ENCODE peak calls at places on chromosomes 1 and 21, in five cellular contexts. J is ovary; G is activated T-cell treated with anti-CD3 and anti-CD28 coated beads for 24 hours; X is GM03348; Q is stimulated activated CD4-positive, alpha-beta T cell treated with anti-CD3 and anti-CD28 coated beads, TNF-alpha, amount 100 ng/mL, for 1 hour. H is an unnamed sample.

GRCh38 chr1:88917321-88918025 is 26.1 kb upstream of the GTF2B start:
- DNase-seq in J (no peak), G (no peak), X (no peak), Q (no peak), H (no peak)

GRCh38 chr1:210292276-210292851 is 36.3 kb upstream of the HHAT start:
- DNase-seq in J (peak; percentile 67), G (peak; percentile 21), X (peak; percentile 59), Q (no peak), H (peak; percentile 1)

GRCh38 chr1:235011064-235011598 is 117.5 kb downstream of the TOMM20 start:
- DNase-seq in J (no peak), G (peak; percentile 49), X (no peak), Q (peak; percentile 22), H (no peak)

GRCh38 chr1:112515311-112516009 is 6.7 kb downstream of the WNT2B start:
- DNase-seq in J (no peak), G (no peak), X (peak; percentile 78), Q (no peak), H (no peak)

GRCh38 chr1:65147424-65148177 is 402 bp upstream of the AK4 start:
- DNase-seq in J (peak; percentile 50), G (no peak), X (peak; percentile 84), Q (no peak), H (no peak)

GRCh38 chr1:42181687-42182086 is 17.1 kb upstream of the GUCA2A start:
- DNase-seq in J (no peak), G (no peak), X (no peak), Q (no peak), H (no peak)

GRCh38 chr21:25845729-25846256 is 111.0 kb downstream of the GABPA start:
- DNase-seq in J (no peak), G (no peak), X (no peak), Q (no peak), H (no peak)

GRCh38 chr1:211174375-211174774 is 40.4 kb upstream of the KCNH1 start:
- DNase-seq in J (no peak), G (no peak), X (no peak), Q (no peak), H (no peak)

GRCh38 chr1:50978852-50979781 is 9.1 kb downstream of the CDKN2C start:
- DNase-seq in J (peak; percentile 23), G (no peak), X (no peak), Q (no peak), H (peak; percentile 41)

GRCh38 chr1:17427696-17428660 is 11.5 kb downstream of the RCC2 start:
- DNase-seq in J (no peak), G (no peak), X (no peak), Q (no peak), H (no peak)

GRCh38 chr1:161768986-161769672 is 3.0 kb downstream of the ATF6 start:
- DNase-seq in J (no peak), G (no peak), X (no peak), Q (no peak), H (no peak)

GRCh38 chr1:168105846-168106245 is 30.9 kb downstream of the GPR161 start:
- DNase-seq in J (no peak), G (no peak), X (no peak), Q (no peak), H (no peak)

GRCh38 chr1:108732398-108732797 is 14.1 kb upstream of the STXBP3 start:
- DNase-seq in J (no peak), G (no peak), X (peak; percentile 47), Q (no peak), H (no peak)

GRCh38 chr1:190663962-190664361 is 186.3 kb upstream of the BRINP3 start:
- DNase-seq in J (no peak), G (no peak), X (no peak), Q (no peak), H (no peak)

GRCh38 chr1:63642901-63643300 is 49.7 kb downstream of the PGM1 start:
- DNase-seq in J (no peak), G (no peak), X (no peak), Q (no peak), H (no peak)

GRCh38 chr1:64302971-64303370 is 99.5 kb downstream of the UBE2U start:
- DNase-seq in J (no peak), G (no peak), X (no peak), Q (no peak), H (no peak)

GRCh38 chr1:176241385-176242015 is 34.4 kb upstream of the COP1 start:
- DNase-seq in J (no peak), G (no peak), X (peak; percentile 55), Q (no peak), H (no peak)